ENCODE peak calls at places on chromosomes 11 and 22, in nine cellular contexts. Q is stomach, K is right lobe of liver, Y is A549, J is adrenal gland, G is heart left ventricle, R is tibial nerve, P is upper lobe of left lung, Z is HCT116. F is an unnamed sample.

GRCh38 chr22:46457502-46458488 is 79.6 kb downstream of the CELSR1 start:
- DNase-seq in Q (no peak), K (no peak), Y (no peak), J (no peak), G (no peak), R (no peak), P (no peak), Z (no peak), F (no peak)

GRCh38 chr22:49016909-49017768 is 810.5 kb downstream of the BRD1 start:
- DNase-seq in Q (peak), K (peak), Y (no peak), J (peak), G (peak), R (no peak), P (no peak), Z (no peak), F (peak)

GRCh38 chr11:93622043-93622442 is 39.4 kb upstream of the CEP295 start:
- DNase-seq in Q (no peak), K (peak), Y (peak), J (no peak), G (no peak), R (no peak), P (no peak), Z (no peak), F (no peak)

GRCh38 chr11:105046898-105047579 is 1.9 kb upstream of the CARD16 start:
- DNase-seq in Q (no peak), K (no peak), Y (peak), J (no peak), G (no peak), R (no peak), P (no peak), Z (no peak), F (no peak)

GRCh38 chr11:61067782-61068181 is 34.5 kb upstream of the CD5 start:
- DNase-seq in Q (no peak), K (peak), Y (no peak), J (no peak), G (no peak), R (no peak), P (no peak), Z (no peak), F (peak)

GRCh38 chr22:29070490-29070889 is 2.3 kb upstream of the KREMEN1 start:
- DNase-seq in Q (no peak), K (no peak), Y (no peak), J (no peak), G (no peak), R (no peak), P (no peak), Z (no peak), F (no peak)

GRCh38 chr22:49368976-49369725 is 458.5 kb downstream of the BRD1 start:
- DNase-seq in Q (peak), K (no peak), Y (peak), J (no peak), G (no peak), R (no peak), P (no peak), Z (no peak), F (no peak)

GRCh38 chr11:12721816-12722604 is 47.8 kb downstream of the TEAD1 start:
- DNase-seq in Q (no peak), K (no peak), Y (peak), J (no peak), G (no peak), R (no peak), P (no peak), Z (no peak), F (no peak)

GRCh38 chr11:126345759-126346585 is 9.5 kb upstream of the ST3GAL4 start:
- DNase-seq in Q (no peak), K (peak), Y (no peak), J (peak), G (peak), R (no peak), P (no peak), Z (no peak), F (no peak)

GRCh38 chr22:50546326-50547230 is 879 bp downstream of the KLHDC7B start:
- DNase-seq in Q (no peak), K (no peak), Y (no peak), J (no peak), G (no peak), R (no peak), P (peak), Z (no peak), F (no peak)

GRCh38 chr22:50550395-50550794 is 4.7 kb downstream of the KLHDC7B start:
- DNase-seq in Q (no peak), K (no peak), Y (no peak), J (no peak), G (no peak), R (no peak), P (no peak), Z (no peak), F (no peak)

GRCh38 chr22:50547231-50547851 is 1.6 kb downstream of the KLHDC7B start:
- DNase-seq in Q (no peak), K (no peak), Y (no peak), J (no peak), G (no peak), R (no peak), P (peak), Z (no peak), F (no peak)

GRCh38 chr22:50548913-50549790 is 3.5 kb downstream of the KLHDC7B start:
- DNase-seq in Q (no peak), K (no peak), Y (no peak), J (no peak), G (no peak), R (no peak), P (peak), Z (no peak), F (no peak)

DNA sequence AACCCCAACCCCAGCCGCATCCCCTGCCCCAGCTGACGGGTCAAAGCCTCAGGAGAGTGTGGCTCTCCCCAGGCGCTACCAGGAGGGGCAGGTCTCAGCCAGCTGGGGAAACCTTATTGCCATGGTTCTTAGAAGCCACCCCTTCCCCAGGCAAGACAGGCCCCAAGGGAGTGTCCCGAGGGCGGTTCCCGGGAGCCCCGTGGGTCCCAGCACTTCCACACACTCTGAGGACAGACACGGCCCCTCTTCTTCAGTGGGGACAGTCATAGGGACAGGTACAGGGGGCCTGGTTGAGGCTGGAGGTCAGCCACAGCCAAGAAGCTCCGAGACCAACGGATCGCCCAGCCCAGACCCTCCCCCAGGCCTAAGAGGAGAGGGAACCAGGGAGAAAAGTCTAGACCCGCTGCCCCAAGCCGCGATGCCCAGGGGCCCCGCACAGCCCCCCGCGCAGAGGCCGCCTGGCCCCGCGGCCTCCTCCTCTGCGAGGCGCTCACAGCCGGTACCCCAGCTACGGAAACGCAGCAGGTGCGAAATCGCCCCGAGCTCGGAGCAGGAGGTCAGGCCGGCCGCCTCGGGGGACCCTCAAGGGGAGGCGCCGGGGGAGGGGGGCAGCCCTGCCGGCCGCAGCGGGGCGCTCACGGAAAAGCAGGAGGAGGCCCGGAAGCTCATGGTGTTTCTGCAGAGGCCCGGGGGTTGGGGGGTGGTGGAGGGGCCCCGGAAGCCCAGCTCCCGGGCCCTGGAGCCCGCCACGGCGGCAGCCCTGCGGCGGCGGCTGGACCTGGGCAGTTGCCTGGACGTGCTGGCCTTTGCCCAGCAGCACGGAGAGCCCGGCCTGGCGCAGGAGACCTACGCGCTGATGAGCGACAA is 2.6 kb downstream of the KLHDC7B start:
- DNase-seq in Q (no peak), K (peak), Y (no peak), J (no peak), G (no peak), R (no peak), P (peak), Z (no peak), F (no peak)
- TF ChIP-seq POLR2A in Q (no peak), K (peak), Y (no peak), J (no peak), G (no peak), R (no peak), P (no peak), Z (no peak), F (no peak)

DNA sequence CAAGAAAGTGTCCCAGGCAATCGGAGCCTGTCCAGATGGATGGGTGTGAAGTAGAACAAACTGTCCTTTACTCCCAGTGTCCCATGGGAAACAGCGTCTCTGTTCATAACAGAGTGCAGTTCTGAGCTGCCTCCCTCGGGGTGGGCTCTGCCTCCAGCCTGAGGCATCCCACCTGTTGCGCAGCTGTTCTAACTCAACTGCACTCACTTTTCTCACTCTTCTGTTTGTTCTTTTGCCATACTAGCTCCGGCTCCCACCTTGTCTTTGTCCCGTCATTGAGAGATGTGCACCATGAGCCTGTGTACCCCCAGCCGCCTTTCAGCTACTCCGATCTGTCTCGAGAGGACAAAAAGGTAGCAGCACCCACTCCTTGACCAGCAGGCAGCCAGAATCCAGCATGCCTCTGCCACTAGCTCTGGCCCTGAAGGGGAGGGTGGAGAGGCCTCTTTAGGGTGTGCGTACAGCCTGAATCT is 20.7 kb upstream of the CDC42EP2 start:
- DNase-seq in Q (no peak), K (no peak), Y (no peak), J (no peak), G (peak), R (no peak), P (no peak), Z (no peak), F (no peak)
- H3K27ac ChIP-seq in Q (peak), K (no peak), Y (peak), J (no peak), G (peak), R (peak), P (peak), Z (no peak), F (peak)

DNA sequence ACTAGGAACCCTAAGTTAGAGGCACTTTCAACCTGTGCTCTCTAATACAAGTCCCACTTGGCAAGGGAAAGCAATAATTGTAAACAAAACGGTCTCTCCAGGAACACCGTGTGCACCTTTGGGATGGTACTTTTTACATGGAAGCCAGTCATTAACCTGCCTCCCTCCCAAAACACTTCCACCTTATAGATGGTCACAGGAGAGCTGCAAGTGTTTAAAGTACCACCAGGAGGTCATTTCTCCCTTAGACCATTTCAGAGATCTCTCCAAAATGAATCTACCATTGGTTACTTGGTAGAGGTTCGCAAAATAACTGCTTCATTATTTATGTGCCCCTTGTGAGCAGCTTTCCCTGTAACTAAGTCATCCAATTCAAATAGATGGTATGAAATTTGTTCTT is 375.3 kb downstream of the DYNC2H1 start:
- DNase-seq in Q (no peak), K (no peak), Y (no peak), J (no peak), G (no peak), R (no peak), P (no peak), Z (no peak), F (no peak)
- TF ChIP-seq CTCF in Q (no peak), K (no peak), Y (no peak), J (no peak), G (no peak), R (no peak), P (no peak), Z (no peak), F (no peak)

GRCh38 chr11:27718346-27718852 is 18.1 kb upstream of the BDNF start:
- DNase-seq in Q (no peak), K (no peak), Y (peak), J (peak), G (no peak), R (no peak), P (peak), Z (peak), F (no peak)
- TF ChIP-seq POLR2A in Q (no peak), K (no peak), Y (peak), J (no peak), G (no peak), R (no peak), P (no peak), Z (peak), F (no peak)

GRCh38 chr22:45071618-45072017 is 61.8 kb upstream of the PHF21B start:
- DNase-seq in Q (no peak), K (no peak), Y (no peak), J (no peak), G (no peak), R (no peak), P (no peak), Z (no peak), F (no peak)

GRCh38 chr22:45067731-45068130 is 57.9 kb upstream of the PHF21B start:
- DNase-seq in Q (no peak), K (no peak), Y (no peak), J (no peak), G (no peak), R (no peak), P (no peak), Z (no peak), F (no peak)

GRCh38 chr22:45069925-45070324 is 60.1 kb upstream of the PHF21B start:
- DNase-seq in Q (no peak), K (no peak), Y (no peak), J (no peak), G (no peak), R (no peak), P (no peak), Z (no peak), F (no peak)

GRCh38 chr22:45073064-45073463 is 63.3 kb upstream of the PHF21B start:
- DNase-seq in Q (no peak), K (no peak), Y (no peak), J (no peak), G (no peak), R (no peak), P (no peak), Z (no peak), F (no peak)

GRCh38 chr22:45072322-45072903 is 62.6 kb upstream of the PHF21B start:
- DNase-seq in Q (no peak), K (no peak), Y (peak), J (no peak), G (no peak), R (no peak), P (no peak), Z (peak), F (no peak)
- H3K27ac ChIP-seq in Q (no peak), K (no peak), Y (peak), J (no peak), G (no peak), R (no peak), P (no peak), Z (peak), F (no peak)

GRCh38 chr22:23903328-23903971 is 9.3 kb downstream of the MIF start:
- DNase-seq in Q (no peak), K (no peak), Y (no peak), J (no peak), G (no peak), R (no peak), P (no peak), Z (no peak), F (no peak)
- TF ChIP-seq CTCF in Q (no peak), K (no peak), Y (no peak), J (no peak), G (no peak), R (no peak), P (no peak), Z (no peak), F (no peak)